ENCODE peak calls at places on chromosomes 5 and 9, in five cellular contexts. O is WTC11, E is HepG2, T is GM12878, P is A549. J is an unnamed sample.

GRCh38 chr9:114836769-114837168 is 30.9 kb upstream of the TNFSF15 start:
- DNase-seq in O (no peak), P (no peak), T (no peak), E (no peak), J (peak; percentile 6)

GRCh38 chr9:129422843-129423700 is 197.8 kb downstream of the C9orf50 start:
- DNase-seq in P (no peak), E (no peak), T (no peak), O (no peak), J (no peak)

GRCh38 chr5:140038373-140038957 is 4.6 kb downstream of the NRG2 start:
- DNase-seq in T (no peak), E (no peak), P (no peak), O (no peak), J (no peak)

GRCh38 chr5:77204967-77205366 is 5.5 kb upstream of the PDE8B start:
- DNase-seq in E (no peak), O (no peak), P (peak; percentile 16), T (no peak), J (no peak)

GRCh38 chr9:68964765-68965164 is 49.1 kb downstream of the PRKACG start:
- DNase-seq in P (no peak), T (no peak), E (no peak), O (no peak), J (no peak)

GRCh38 chr9:110257097-110257955 is 1.0 kb upstream of the TXN start:
- DNase-seq in E (peak; percentile 27), O (no peak), P (no peak), T (no peak), J (peak; percentile 62)

GRCh38 chr5:144800169-144800568 is 629.5 kb downstream of the KCTD16 start:
- DNase-seq in P (no peak), E (no peak), T (no peak), O (no peak), J (no peak)

GRCh38 chr5:37552770-37553719 is 173.9 kb downstream of the WDR70 start:
- DNase-seq in P (no peak), E (no peak), T (no peak), O (no peak), J (peak; percentile 21)

GRCh38 chr5:56160723-56161445 is 72.2 kb downstream of the ANKRD55 start:
- DNase-seq in E (peak; percentile 49), P (no peak), O (no peak), T (no peak), J (no peak)

GRCh38 chr9:27303219-27303618 is 6.3 kb upstream of the EQTN start:
- DNase-seq in T (no peak), E (no peak), O (peak; percentile 17), P (peak; percentile 24), J (peak; percentile 30)

GRCh38 chr9:131395027-131395744 is 1.3 kb downstream of the PRRC2B start:
- DNase-seq in T (peak; percentile 26), P (no peak), O (peak; percentile 60), E (no peak), J (peak; percentile 54)

GRCh38 chr5:124124711-124125229 is 612.8 kb downstream of the CSNK1G3 start:
- DNase-seq in E (no peak), P (no peak), O (no peak), T (no peak), J (no peak)

DNA sequence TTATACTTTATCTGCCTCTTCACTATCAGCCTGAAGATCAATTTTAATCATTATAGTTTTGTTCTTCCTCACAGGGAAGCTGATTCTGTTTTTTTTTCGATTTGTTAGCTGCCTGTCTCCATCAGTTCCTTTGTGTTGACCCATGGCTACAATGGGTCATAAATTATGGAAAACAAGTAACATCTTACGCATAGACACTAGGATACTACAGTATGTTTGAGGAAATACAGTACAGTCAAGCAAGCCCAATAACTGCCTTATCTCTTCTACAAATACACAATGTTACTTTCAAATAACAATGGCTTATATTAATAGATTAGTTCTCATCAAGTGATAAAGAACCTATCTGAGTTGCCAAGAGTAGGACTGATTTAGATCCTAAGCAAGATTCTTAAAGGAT is 160.5 kb upstream of the FREM1 start:
- DNase-seq in O (no peak), E (no peak), T (no peak), P (no peak), J (no peak)
- TF ChIP-seq MAX in O (no peak), E (no peak), T (no peak), P (no peak), J (no peak)

GRCh38 chr5:116394186-116394867 is 180.3 kb downstream of the SEMA6A start:
- DNase-seq in P (no peak), O (no peak), E (no peak), T (no peak), J (no peak)

GRCh38 chr5:116396700-116397099 is 177.9 kb downstream of the SEMA6A start:
- DNase-seq in O (no peak), T (no peak), P (no peak), E (no peak), J (no peak)

GRCh38 chr5:116401546-116401945 is 173.1 kb downstream of the SEMA6A start:
- DNase-seq in O (no peak), E (no peak), T (no peak), P (no peak), J (no peak)

GRCh38 chr5:116395178-116395577 is 179.4 kb downstream of the SEMA6A start:
- DNase-seq in O (no peak), E (no peak), T (no peak), P (no peak), J (no peak)

DNA sequence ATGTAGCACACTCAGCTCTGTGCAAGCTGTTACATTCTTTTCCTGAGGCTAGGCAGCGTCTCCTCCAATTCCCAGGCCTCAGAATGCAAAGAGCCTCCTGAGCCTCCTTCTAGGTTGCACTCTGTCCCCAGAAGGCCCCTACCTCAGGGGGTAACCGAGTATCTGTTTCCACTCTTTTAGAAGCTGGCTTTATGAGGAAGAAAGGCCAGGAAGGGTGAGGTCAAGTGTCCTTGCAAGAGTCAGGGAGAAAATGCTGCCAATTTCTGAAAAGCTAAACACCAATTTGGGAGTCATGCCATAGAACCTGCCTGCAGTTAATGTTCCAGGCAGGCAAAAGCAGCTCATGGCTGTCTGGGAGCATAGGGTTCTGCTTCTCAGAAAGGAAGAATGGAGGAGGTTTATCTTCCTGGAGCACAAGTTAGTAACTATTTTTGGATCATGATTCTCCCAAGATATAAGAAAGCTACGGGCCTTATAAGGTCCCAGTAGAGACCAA is 178.9 kb downstream of the SEMA6A start:
- DNase-seq in T (no peak), P (no peak), E (no peak), O (no peak), J (no peak)
- TF ChIP-seq MAX in T (no peak), P (no peak), E (no peak), O (no peak), J (no peak)

GRCh38 chr9:8486095-8486494 is 686.5 kb upstream of the DMAC1 start:
- DNase-seq in E (no peak), O (peak; percentile 56), T (no peak), P (peak; percentile 13), J (peak; percentile 44)
- TF ChIP-seq MAX in E (no peak), O (no peak), T (no peak), P (no peak), J (no peak)

DNA sequence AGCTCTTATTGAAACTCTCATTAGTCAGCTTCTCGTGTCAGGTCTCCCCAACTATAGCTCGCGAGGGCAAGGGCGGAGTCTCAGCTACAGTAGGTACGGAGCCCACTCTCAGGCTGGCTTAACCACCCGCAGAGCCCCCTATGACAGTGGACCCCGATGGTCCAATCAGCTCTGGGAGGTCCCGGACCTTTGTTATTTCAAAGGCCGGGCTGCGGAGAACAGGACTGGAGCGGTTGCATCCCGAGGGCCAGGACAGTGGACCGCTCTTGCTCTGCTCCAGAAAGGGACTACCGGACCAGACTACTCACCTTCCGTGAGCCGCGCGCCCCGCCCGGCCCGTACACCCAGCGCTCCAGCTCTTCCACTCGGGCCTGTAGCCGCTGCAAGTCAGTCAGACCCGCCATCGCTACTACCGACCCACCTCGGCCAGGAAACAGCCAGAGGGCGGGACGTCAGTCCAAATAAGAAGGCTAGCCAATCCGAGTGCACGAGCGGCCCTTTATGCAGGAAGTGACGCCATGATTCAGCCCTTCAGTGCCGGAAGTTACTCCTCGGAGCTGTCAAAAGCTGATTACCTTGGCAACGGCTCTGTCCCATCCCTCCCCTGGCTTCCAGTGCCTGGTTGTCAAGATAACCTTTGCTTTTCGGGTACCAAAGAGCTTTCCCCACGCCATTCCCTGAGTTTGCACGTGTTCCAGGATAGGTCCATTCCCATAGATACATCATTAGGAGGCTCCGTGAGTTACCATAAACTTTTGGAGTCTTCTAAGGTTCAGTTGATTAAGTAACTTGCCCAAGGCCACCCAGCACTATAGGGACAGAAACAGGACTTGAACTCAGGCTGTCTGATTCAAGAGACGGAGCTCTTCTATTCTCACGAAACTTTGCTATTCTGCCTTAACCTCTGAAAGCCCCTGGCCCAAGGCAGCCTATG is at the start of gene DCTN3:
- DNase-seq in E (peak; percentile 91), O (peak; percentile 88), P (peak; percentile 93), T (peak; percentile 77), J (peak; percentile 98)
- TF ChIP-seq MAX in E (no peak), O (no peak), P (peak; percentile 42), T (no peak), J (no peak)

GRCh38 chr5:102453716-102454115 is 45.1 kb downstream of the SLCO6A1 start:
- DNase-seq in E (no peak), O (no peak), T (peak; percentile 15), P (no peak), J (peak; percentile 40)
- TF ChIP-seq MAX in E (no peak), O (no peak), T (no peak), P (no peak), J (no peak)

DNA sequence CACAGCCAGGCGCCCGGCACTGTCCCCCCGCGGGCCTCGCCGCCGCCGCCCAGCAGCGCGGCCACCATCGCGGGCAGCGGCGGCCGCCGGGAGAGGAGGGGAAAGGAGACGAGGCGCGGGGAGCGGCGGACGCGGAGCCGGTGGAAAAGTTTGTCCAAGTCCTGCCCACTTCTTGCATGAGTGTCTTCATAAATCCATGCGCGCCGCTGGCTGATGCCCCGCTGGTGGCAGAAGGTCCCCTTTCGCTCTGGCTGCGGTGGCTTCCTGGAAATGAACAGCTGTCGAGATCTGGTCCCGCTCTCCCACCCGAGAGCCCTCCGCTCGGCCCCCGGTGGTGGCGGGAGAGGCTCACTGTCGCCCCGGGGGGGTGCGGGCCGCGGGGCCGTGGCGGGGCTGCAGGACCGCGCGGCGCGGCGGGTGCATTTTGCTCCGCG is 577 bp downstream of the GAS1 start:
- DNase-seq in O (no peak), P (peak; percentile 53), E (no peak), T (no peak), J (peak; percentile 51)
- TF ChIP-seq MAX in O (no peak), P (no peak), E (no peak), T (no peak), J (no peak)

J was measured in NB4.